ENCODE peak calls at places on chromosomes 2 and 18, in nine cellular contexts. X, U, Z, G, L, D, I, T and E are unnamed samples. For H3K4me1, the result is how much of the 10 kb centered on the place peaks cover.

GRCh38 chr2:151021747-151022450 is 239.8 kb downstream of the RBM43 start:
- DNase-seq in X (no peak), U (no peak), Z (no peak), G (no peak), L (no peak), D (no peak), I (no peak), T (no peak), E (no peak)

GRCh38 chr18:28823506-28824182 is 646.7 kb upstream of the CDH2 start:
- DNase-seq in X (no peak), U (no peak), Z (no peak), G (no peak), L (no peak), D (no peak), I (no peak), T (no peak), E (no peak)

GRCh38 chr18:56238576-56238975 is 399.8 kb downstream of the TXNL1 start:
- DNase-seq in X (no peak), U (no peak), Z (no peak), G (no peak), L (no peak), D (no peak), I (no peak), T (no peak), E (no peak)

GRCh38 chr2:15082105-15083058 is 449.9 kb downstream of the LRATD1 start:
- DNase-seq in X (no peak), U (no peak), Z (no peak), G (no peak), L (no peak), D (no peak), I (no peak), T (no peak), E (no peak)

GRCh38 chr2:54024576-54024975 is 53.8 kb upstream of the PSME4 start:
- DNase-seq in X (no peak), U (no peak), Z (no peak), G (no peak), L (no peak), D (no peak), I (no peak), T (no peak), E (no peak)

GRCh38 chr2:237581751-237582746 is 8.5 kb downstream of the RAB17 start:
- DNase-seq in X (no peak), U (peak), Z (peak), G (peak), L (no peak), D (peak), I (peak), T (peak), E (peak)

GRCh38 chr2:10811552-10811951 is 1.0 kb downstream of the PDIA6 start:
- DNase-seq in X (no peak), U (peak), Z (no peak), G (no peak), L (no peak), D (no peak), I (no peak), T (no peak), E (no peak)

GRCh38 chr18:39841133-39842041 is 2113.6 kb upstream of the PIK3C3 start:
- DNase-seq in X (peak), U (peak), Z (peak), G (peak), L (no peak), D (peak), I (peak), T (no peak), E (no peak)

GRCh38 chr18:62877448-62878221 is 162.3 kb downstream of the PHLPP1 start:
- DNase-seq in X (no peak), U (no peak), Z (no peak), G (no peak), L (no peak), D (no peak), I (peak), T (no peak), E (no peak)

GRCh38 chr2:28338046-28338753 is 54.5 kb upstream of the FOSL2 start:
- DNase-seq in X (no peak), U (peak), Z (peak), G (peak), L (no peak), D (no peak), I (no peak), T (peak), E (no peak)

GRCh38 chr2:226707500-226707899 is 92.1 kb downstream of the IRS1 start:
- DNase-seq in X (no peak), U (no peak), Z (no peak), G (no peak), L (no peak), D (no peak), I (no peak), T (no peak), E (no peak)

GRCh38 chr2:126449677-126450076 is 206.3 kb upstream of the GYPC start:
- DNase-seq in X (no peak), U (no peak), Z (no peak), G (no peak), L (no peak), D (no peak), I (no peak), T (no peak), E (no peak)

DNA sequence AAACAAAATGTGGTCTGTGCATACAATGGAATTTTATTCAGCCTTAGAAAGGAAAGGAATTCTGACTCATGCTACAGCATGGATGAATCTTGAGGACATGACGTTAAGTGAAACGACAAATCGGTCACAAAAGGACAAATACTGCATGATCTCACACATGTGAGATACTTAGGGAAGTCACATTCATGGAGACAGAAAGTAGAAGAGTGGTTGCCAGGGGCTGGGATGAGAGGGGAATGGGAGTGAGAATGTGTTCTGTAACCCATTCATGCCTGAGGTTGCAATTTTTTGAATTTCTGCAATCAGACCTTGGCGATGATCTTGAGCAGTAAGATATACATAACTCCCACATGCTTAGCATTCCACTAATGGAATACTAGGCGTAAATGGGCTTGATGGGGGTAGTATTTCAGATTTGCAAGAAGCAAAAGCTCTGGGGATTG is 22.0 kb downstream of the FHL2 start:
- DNase-seq in X (no peak), U (no peak), Z (no peak), G (no peak), L (no peak), D (no peak), I (no peak), T (no peak), E (no peak)
- H3K4me3 ChIP-seq in X (no peak), U (no peak), Z (no peak), G (no peak), L (no peak), D (no peak), I (no peak), T (no peak), E (no peak)

GRCh38 chr2:217157581-217157980 is 297.7 kb upstream of the TNP1 start:
- DNase-seq in X (no peak), U (no peak), Z (no peak), G (no peak), L (no peak), D (no peak), I (no peak), T (no peak), E (no peak)

GRCh38 chr2:217162533-217162932 is 302.7 kb upstream of the TNP1 start:
- DNase-seq in X (peak), U (no peak), Z (peak), G (peak), L (peak), D (no peak), I (no peak), T (no peak), E (no peak)

GRCh38 chr2:217158906-217159305 is 299.0 kb upstream of the TNP1 start:
- DNase-seq in X (no peak), U (no peak), Z (no peak), G (no peak), L (no peak), D (no peak), I (no peak), T (no peak), E (no peak)

GRCh38 chr2:217160978-217161973 is 301.4 kb upstream of the TNP1 start:
- DNase-seq in X (no peak), U (no peak), Z (no peak), G (peak), L (no peak), D (no peak), I (no peak), T (no peak), E (no peak)

GRCh38 chr2:217160103-217160502 is 300.2 kb upstream of the TNP1 start:
- DNase-seq in X (no peak), U (no peak), Z (no peak), G (no peak), L (no peak), D (no peak), I (no peak), T (no peak), E (no peak)
- H3K4me1 ChIP-seq in X (under half), U (under half), Z (under half), G (under half), L (under half), D (under half), I (under half), T (under half), E (under half)

GRCh38 chr2:109321570-109321969 is 192.6 kb downstream of the SH3RF3 start:
- DNase-seq in X (no peak), U (no peak), Z (no peak), G (no peak), L (no peak), D (no peak), I (no peak), T (no peak), E (no peak)
- H3K4me3 ChIP-seq in X (no peak), U (no peak), Z (no peak), G (no peak), L (no peak), D (no peak), I (no peak), T (peak), E (no peak)

GRCh38 chr18:9694952-9695495 is 13.1 kb upstream of the RAB31 start:
- DNase-seq in X (no peak), U (peak), Z (no peak), G (no peak), L (no peak), D (no peak), I (no peak), T (no peak), E (no peak)

GRCh38 chr18:9696701-9697100 is 11.4 kb upstream of the RAB31 start:
- DNase-seq in X (no peak), U (peak), Z (no peak), G (no peak), L (no peak), D (no peak), I (no peak), T (no peak), E (no peak)

GRCh38 chr18:9694174-9694573 is 13.9 kb upstream of the RAB31 start:
- DNase-seq in X (no peak), U (peak), Z (no peak), G (no peak), L (peak), D (no peak), I (no peak), T (no peak), E (no peak)

GRCh38 chr18:9696112-9696511 is 12.0 kb upstream of the RAB31 start:
- DNase-seq in X (no peak), U (peak), Z (no peak), G (no peak), L (no peak), D (no peak), I (no peak), T (no peak), E (peak)

GRCh38 chr18:9695605-9696004 is 12.5 kb upstream of the RAB31 start:
- DNase-seq in X (no peak), U (peak), Z (no peak), G (no peak), L (no peak), D (no peak), I (no peak), T (no peak), E (no peak)
- H3K4me1 ChIP-seq in X (under half), U (under half), Z (under half), G (under half), L (under half), D (under half), I (under half), T (under half), E (under half)

GRCh38 chr2:206213514-206213845 is 53.8 kb downstream of the EEF1B2 start:
- DNase-seq in X (no peak), U (no peak), Z (no peak), G (no peak), L (no peak), D (no peak), I (no peak), T (no peak), E (no peak)
- H3K4me3 ChIP-seq in X (peak), U (no peak), Z (no peak), G (peak), L (no peak), D (no peak), I (peak), T (no peak), E (no peak)

GRCh38 chr2:234678721-234679120 is 181.8 kb upstream of the ARL4C start:
- DNase-seq in X (no peak), U (no peak), Z (no peak), G (no peak), L (no peak), D (no peak), I (no peak), T (no peak), E (peak)
- H3K4me1 ChIP-seq in X (half or more), U (under half), Z (under half), G (under half), L (under half), D (under half), I (under half), T (under half), E (under half)

GRCh38 chr18:48868468-48869466 is 82.0 kb downstream of the SMAD7 start:
- DNase-seq in X (no peak), U (no peak), Z (no peak), G (no peak), L (no peak), D (no peak), I (no peak), T (no peak), E (no peak)
- H3K4me3 ChIP-seq in X (no peak), U (no peak), Z (no peak), G (no peak), L (no peak), D (no peak), I (no peak), T (no peak), E (no peak)

GRCh38 chr2:96809951-96810782 is 5.9 kb upstream of the CNNM3 start:
- DNase-seq in X (no peak), U (no peak), Z (no peak), G (no peak), L (peak), D (no peak), I (no peak), T (no peak), E (no peak)

GRCh38 chr2:96807127-96807471 is 9.0 kb upstream of the CNNM3 start:
- DNase-seq in X (no peak), U (no peak), Z (no peak), G (no peak), L (no peak), D (no peak), I (no peak), T (no peak), E (no peak)

GRCh38 chr2:96810783-96811192 is 5.3 kb upstream of the CNNM3 start:
- DNase-seq in X (no peak), U (no peak), Z (no peak), G (no peak), L (no peak), D (no peak), I (no peak), T (no peak), E (no peak)

GRCh38 chr2:96808176-96808837 is 7.8 kb upstream of the CNNM3 start:
- DNase-seq in X (no peak), U (peak), Z (peak), G (no peak), L (no peak), D (no peak), I (no peak), T (no peak), E (no peak)

DNA sequence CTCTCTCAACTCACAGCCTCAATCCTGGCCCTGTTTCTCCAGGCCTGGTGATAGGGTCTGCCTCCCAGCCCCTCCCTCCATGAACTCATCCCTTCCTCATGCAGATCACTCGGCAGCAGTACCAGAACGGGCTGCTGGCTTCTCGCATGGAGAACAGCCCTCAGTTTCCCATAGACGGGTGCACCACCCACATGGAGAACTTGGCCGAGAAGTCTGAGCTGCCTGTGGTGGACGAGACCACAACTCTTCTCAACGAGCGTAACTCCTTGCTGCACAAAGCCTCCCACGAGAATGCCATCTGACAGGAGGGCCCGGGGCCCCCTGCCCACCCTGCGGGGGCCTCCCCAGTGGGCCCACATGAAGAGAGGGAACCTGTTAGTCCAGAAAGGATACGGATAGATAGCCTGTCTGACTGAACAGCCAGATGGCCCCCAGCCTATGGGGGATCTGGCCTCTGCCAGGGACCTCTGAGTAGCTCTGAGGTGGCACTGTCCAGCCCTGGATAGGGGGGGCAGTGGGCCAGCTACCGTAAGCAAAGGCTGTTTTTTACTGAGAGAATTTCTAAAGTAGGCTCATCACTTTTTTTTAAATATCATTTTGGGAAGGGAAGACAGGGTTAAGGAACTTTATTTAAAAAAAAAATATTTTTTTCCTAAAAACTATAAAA is 6.7 kb upstream of the CNNM3 start:
- DNase-seq in X (no peak), U (no peak), Z (no peak), G (no peak), L (no peak), D (no peak), I (no peak), T (no peak), E (no peak)
- H3K4me1 ChIP-seq in X (under half), U (under half), Z (under half), G (under half), L (under half), D (under half), I (under half), T (under half), E (under half)